ENCODE peak calls at places on chromosomes 13 and 19, in eight cellular contexts. C is stimulated activated CD8-positive, alpha-beta memory T cell treated with anti-CD3 and anti-CD28 coated beads, Interleukin-4, amount 100 ng/mL, for 1 hour; E is cardiac fibroblast; B is MCF 10A; Z is vagina; K is activated T-cell treated with anti-CD3 and anti-CD28 coated beads, Interleukin-2, amount 50 U/mL, for 72 hours; I is astrocyte of the hippocampus; X is lower leg skin. G is an unnamed sample.

GRCh38 chr19:51460164-51460992 is 2.1 kb upstream of the SIGLEC8 start:
- DNase-seq in C (no peak), E (peak), B (no peak), Z (no peak), K (no peak), I (peak), X (no peak), G (no peak)

GRCh38 chr19:44807162-44807561 is 1.7 kb upstream of the BCAM start:
- DNase-seq in C (no peak), E (no peak), B (peak), Z (no peak), K (no peak), I (no peak), X (peak), G (no peak)

GRCh38 chr13:98476106-98476505 is 100.8 kb downstream of the STK24 start:
- DNase-seq in C (peak), E (no peak), B (no peak), Z (no peak), K (peak), I (peak), X (no peak), G (peak)

GRCh38 chr19:4217429-4218264 is 11.7 kb upstream of the EBI3 start:
- DNase-seq in C (no peak), E (no peak), B (no peak), Z (no peak), K (no peak), I (no peak), X (no peak), G (no peak)

GRCh38 chr19:4971424-4971793 is 2.5 kb downstream of the KDM4B start:
- DNase-seq in C (no peak), E (peak), B (peak), Z (no peak), K (peak), I (peak), X (no peak), G (peak)

GRCh38 chr13:101972191-101972590 is 429.7 kb downstream of the FGF14 start:
- DNase-seq in C (no peak), E (no peak), B (no peak), Z (no peak), K (no peak), I (no peak), X (no peak), G (no peak)

GRCh38 chr13:99605417-99606321 is 104.4 kb downstream of the TM9SF2 start:
- DNase-seq in C (peak), E (peak), B (peak), Z (no peak), K (peak), I (no peak), X (peak), G (peak)

GRCh38 chr19:29259867-29260281 is 46.9 kb upstream of the UQCRFS1 start:
- DNase-seq in C (no peak), E (no peak), B (no peak), Z (no peak), K (no peak), I (no peak), X (no peak), G (no peak)

GRCh38 chr13:112820318-112820717 is 130.5 kb downstream of the ATP11A start:
- DNase-seq in C (no peak), E (no peak), B (no peak), Z (no peak), K (no peak), I (no peak), X (no peak), G (no peak)

GRCh38 chr19:49133621-49134454 is 14.5 kb downstream of the PPFIA3 start:
- DNase-seq in C (no peak), E (peak), B (no peak), Z (no peak), K (peak), I (peak), X (peak), G (peak)

GRCh38 chr19:40147693-40148347 is 43.4 kb upstream of the MAP3K10 start:
- DNase-seq in C (no peak), E (peak), B (peak), Z (peak), K (no peak), I (peak), X (peak), G (no peak)

GRCh38 chr13:94323746-94324408 is 155.6 kb downstream of the DCT start:
- DNase-seq in C (no peak), E (no peak), B (no peak), Z (no peak), K (no peak), I (no peak), X (no peak), G (peak)

GRCh38 chr19:35856546-35857149 is at the start of gene KIRREL2:
- DNase-seq in C (no peak), E (no peak), B (no peak), Z (no peak), K (peak), I (peak), X (no peak), G (peak)

GRCh38 chr13:25051065-25051464 is 44.9 kb upstream of the PABPC3 start:
- DNase-seq in C (no peak), E (no peak), B (no peak), Z (no peak), K (no peak), I (no peak), X (no peak), G (no peak)

GRCh38 chr19:39411006-39411831 is 1.2 kb upstream of the PLEKHG2 start:
- DNase-seq in C (peak), E (peak), B (peak), Z (no peak), K (no peak), I (peak), X (peak), G (no peak)

GRCh38 chr19:6012416-6013170 is 34.7 kb upstream of the RANBP3 start:
- DNase-seq in C (no peak), E (no peak), B (no peak), Z (no peak), K (no peak), I (no peak), X (no peak), G (no peak)

GRCh38 chr13:29861694-29862110 is 11.3 kb upstream of the UBL3 start:
- DNase-seq in C (no peak), E (no peak), B (peak), Z (no peak), K (no peak), I (peak), X (no peak), G (no peak)

GRCh38 chr13:41833201-41833600 is 127.7 kb downstream of the VWA8 start:
- DNase-seq in C (no peak), E (no peak), B (peak), Z (no peak), K (no peak), I (peak), X (no peak), G (no peak)

GRCh38 chr13:69496951-69497350 is 610.7 kb upstream of the ATXN8OS start:
- DNase-seq in C (no peak), E (no peak), B (no peak), Z (no peak), K (no peak), I (no peak), X (no peak), G (no peak)

GRCh38 chr19:55581145-55581827 is 638 bp upstream of the ZNF579 start:
- DNase-seq in C (no peak), E (no peak), B (peak), Z (no peak), K (peak), I (peak), X (no peak), G (no peak)

GRCh38 chr19:36210497-36210896 is 4.0 kb downstream of the ZNF565 start:
- DNase-seq in C (no peak), E (peak), B (no peak), Z (no peak), K (no peak), I (no peak), X (no peak), G (no peak)

GRCh38 chr19:7743425-7743841 is 3.9 kb downstream of the CD209 start:
- DNase-seq in C (no peak), E (no peak), B (no peak), Z (no peak), K (peak), I (no peak), X (no peak), G (no peak)

GRCh38 chr13:75635101-75635620 is 969 bp upstream of the LMO7 start:
- DNase-seq in C (no peak), E (no peak), B (no peak), Z (no peak), K (no peak), I (peak), X (no peak), G (no peak)

GRCh38 chr19:4149518-4150288 is 3.7 kb upstream of the CREB3L3 start:
- DNase-seq in C (no peak), E (peak), B (no peak), Z (no peak), K (no peak), I (no peak), X (no peak), G (no peak)

GRCh38 chr19:58561373-58562125 is 3.1 kb upstream of the UBE2M start:
- DNase-seq in C (no peak), E (no peak), B (no peak), Z (no peak), K (no peak), I (no peak), X (no peak), G (no peak)

GRCh38 chr19:48858984-48859710 is 9.3 kb downstream of the PLEKHA4 start:
- DNase-seq in C (peak), E (no peak), B (no peak), Z (no peak), K (peak), I (no peak), X (no peak), G (peak)

G was measured in activated naive CD4-positive, alpha-beta T cell treated with Interleukin-2 at 50 U/mL for 16 hours.